ENCODE peak calls at places on chromosomes 11 and 22, in six cellular contexts. O is fibroblast of pulmonary artery, F is fibroblast of villous mesenchyme, H is OCI-LY7, R is foreskin fibroblast, U is thoracic aorta. E is an unnamed sample.

GRCh38 chr22:46813816-46814597 is 51.6 kb downstream of the TBC1D22A start:
- DNase-seq in H (no peak), O (peak; percentile 77), F (peak; percentile 27), R (peak; percentile 35), U (no peak), E (no peak)

GRCh38 chr11:28152743-28153142 is 44.6 kb downstream of the METTL15 start:
- DNase-seq in O (no peak), H (no peak), R (no peak), U (no peak), F (no peak), E (no peak)

GRCh38 chr11:26974068-26974790 is 19.7 kb upstream of the FIBIN start:
- DNase-seq in R (peak; percentile 58), U (no peak), H (no peak), O (no peak), F (peak; percentile 69), E (no peak)

GRCh38 chr11:118522571-118523072 is 4.7 kb upstream of the TTC36 start:
- DNase-seq in O (peak; percentile 57), R (no peak), F (peak; percentile 41), U (no peak), H (no peak), E (peak; percentile 26)

GRCh38 chr11:30758012-30758411 is 171.9 kb upstream of the MPPED2 start:
- DNase-seq in U (no peak), F (no peak), O (no peak), H (no peak), R (no peak), E (no peak)

GRCh38 chr11:61417670-61418069 is 12.1 kb downstream of the CPSF7 start:
- DNase-seq in H (no peak), U (no peak), O (peak; percentile 62), F (peak; percentile 63), R (no peak), E (no peak)

GRCh38 chr11:1473786-1474185 is 12.8 kb downstream of the MOB2 start:
- DNase-seq in H (no peak), U (no peak), R (no peak), F (no peak), O (no peak), E (no peak)

GRCh38 chr11:134276396-134277175 is 407 bp downstream of the GLB1L3 start:
- DNase-seq in U (no peak), O (no peak), R (no peak), F (no peak), H (no peak), E (no peak)

GRCh38 chr11:126109941-126110731 is 47.5 kb upstream of the CDON start:
- DNase-seq in U (peak; percentile 47), F (no peak), R (no peak), H (no peak), O (no peak), E (no peak)

GRCh38 chr11:115887316-115887715 is 383.1 kb upstream of the CADM1 start:
- DNase-seq in U (no peak), O (no peak), H (no peak), R (no peak), F (no peak), E (no peak)

GRCh38 chr11:68374531-68374930 is 62.1 kb downstream of the LRP5 start:
- DNase-seq in O (no peak), H (no peak), U (no peak), F (peak; percentile 56), R (no peak), E (no peak)

GRCh38 chr22:32801436-32802290 is at the start of gene TIMP3:
- DNase-seq in R (peak; percentile 79), F (peak; percentile 92), H (no peak), U (peak; percentile 47), O (peak; percentile 61), E (peak; percentile 66)

GRCh38 chr11:21839870-21840269 is 353.0 kb upstream of the ANO5 start:
- DNase-seq in U (no peak), O (no peak), H (no peak), F (no peak), R (no peak), E (no peak)

GRCh38 chr22:26712158-26712557 is 54.8 kb downstream of the MIAT start:
- DNase-seq in H (no peak), R (no peak), O (no peak), F (no peak), U (no peak), E (no peak)

GRCh38 chr11:93903989-93904388 is 53.6 kb upstream of the VSTM5 start:
- DNase-seq in R (no peak), O (no peak), U (no peak), H (no peak), F (no peak), E (peak; percentile 11)

GRCh38 chr22:45632791-45633515 is 38.7 kb upstream of the ATXN10 start:
- DNase-seq in U (no peak), F (no peak), H (no peak), O (peak; percentile 55), R (no peak), E (peak; percentile 43)

GRCh38 chr11:129849447-129850130 is 33.9 kb downstream of the TMEM45B start:
- DNase-seq in U (no peak), O (no peak), H (no peak), F (no peak), R (no peak), E (no peak)

GRCh38 chr11:127651175-127651887 is 650.8 kb upstream of the KIRREL3 start:
- DNase-seq in U (no peak), H (no peak), F (peak; percentile 4), R (peak; percentile 78), O (peak; percentile 39), E (peak; percentile 73)

GRCh38 chr22:48188211-48188845 is 1425.9 kb downstream of the TBC1D22A start:
- DNase-seq in H (no peak), O (no peak), F (no peak), U (no peak), R (no peak), E (no peak)

GRCh38 chr11:1445741-1446445 is 40.7 kb downstream of the MOB2 start:
- DNase-seq in H (no peak), R (peak; percentile 7), U (no peak), O (no peak), F (no peak), E (no peak)

GRCh38 chr11:62725686-62726085 is 1.6 kb downstream of the HNRNPUL2 start:
- DNase-seq in H (no peak), F (no peak), R (no peak), U (no peak), O (no peak), E (peak; percentile 24)

GRCh38 chr11:4191031-4191571 is 96.5 kb downstream of the RRM1 start:
- DNase-seq in H (no peak), U (peak; percentile 20), R (no peak), O (no peak), F (no peak), E (no peak)

GRCh38 chr22:23598805-23599518 is 18.9 kb upstream of the IGLL1 start:
- DNase-seq in U (no peak), O (no peak), F (no peak), R (no peak), H (no peak), E (no peak)

GRCh38 chr11:116865696-116866095 is 28.3 kb upstream of the APOA1 start:
- DNase-seq in O (peak; percentile 39), U (no peak), F (peak; percentile 83), R (peak; percentile 68), H (no peak), E (no peak)

GRCh38 chr22:49119551-49119952 is 708.1 kb downstream of the BRD1 start:
- DNase-seq in O (no peak), F (peak; percentile 1), R (no peak), U (peak; percentile 34), H (no peak), E (no peak)

GRCh38 chr11:122197055-122197987 is 81.3 kb upstream of the BLID start:
- DNase-seq in O (peak; percentile 96), F (peak; percentile 95), U (peak; percentile 86), H (no peak), R (peak; percentile 99), E (peak; percentile 96)

GRCh38 chr11:128630367-128631230 is 43.2 kb upstream of the ETS1 start:
- DNase-seq in U (peak; percentile 59), H (peak; percentile 95), O (peak; percentile 92), F (peak; percentile 87), R (peak; percentile 75), E (peak; percentile 60)

GRCh38 chr22:24984122-24984521 is 31.6 kb downstream of the KIAA1671 start:
- DNase-seq in O (no peak), F (no peak), H (no peak), R (no peak), U (no peak), E (no peak)

GRCh38 chr22:31244044-31244942 is 32.2 kb downstream of the LIMK2 start:
- DNase-seq in R (peak; percentile 60), O (peak; percentile 81), U (no peak), H (no peak), F (peak; percentile 91), E (peak; percentile 58)

GRCh38 chr11:38163526-38163925 is 1565.5 kb upstream of the RAG2 start:
- DNase-seq in F (no peak), O (no peak), U (no peak), R (no peak), H (no peak), E (no peak)

GRCh38 chr11:65043881-65044501 is 3.0 kb downstream of the SAC3D1 start:
- DNase-seq in R (peak; percentile 37), F (no peak), O (peak; percentile 31), H (no peak), U (no peak), E (peak; percentile 8)
- H3K4me3 ChIP-seq in R (no peak overlapping the region), F (no peak overlapping the region), O (no peak overlapping the region), H (no peak overlapping the region), U (no peak overlapping the region), E (no peak overlapping the region)

GRCh38 chr11:35412285-35412684 is 7.1 kb downstream of the SLC1A2 start:
- DNase-seq in F (no peak), O (peak; percentile 33), R (no peak), U (no peak), H (no peak), E (no peak)
- TF ChIP-seq CTCF in F (peak; percentile 43), O (peak; percentile 44), R (peak; percentile 44), U (no peak), H (peak; percentile 70), E (peak; percentile 37)

DNA sequence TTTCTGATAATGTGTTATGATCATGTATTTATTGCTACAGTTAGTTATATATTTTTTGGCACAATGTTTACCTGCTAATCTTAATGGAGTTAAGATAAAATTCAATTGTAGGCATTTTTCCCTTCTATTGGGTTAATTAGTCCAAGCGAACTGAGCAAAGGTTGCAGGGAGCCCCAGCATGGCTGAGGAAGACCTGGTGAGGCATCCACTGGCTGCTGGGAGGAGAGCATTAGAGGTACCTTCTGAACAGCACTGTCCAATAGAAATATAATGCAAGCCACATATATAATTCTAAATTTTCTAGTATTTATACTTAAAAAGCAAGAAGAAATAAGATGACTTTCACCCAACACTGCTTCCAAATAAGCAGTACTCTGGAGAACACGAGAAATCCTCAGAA is 689 bp upstream of the TMEM126A start:
- DNase-seq in U (no peak), R (no peak), H (no peak), O (no peak), F (no peak), E (no peak)
- H3K4me3 ChIP-seq in U (peak overlapping the region; percentile 79), R (peak overlapping the region; percentile 82), H (peak overlapping the region; percentile 74), O (peak overlapping the region; percentile 86), F (peak overlapping the region; percentile 85), E (peak overlapping the region; percentile 73)

DNA sequence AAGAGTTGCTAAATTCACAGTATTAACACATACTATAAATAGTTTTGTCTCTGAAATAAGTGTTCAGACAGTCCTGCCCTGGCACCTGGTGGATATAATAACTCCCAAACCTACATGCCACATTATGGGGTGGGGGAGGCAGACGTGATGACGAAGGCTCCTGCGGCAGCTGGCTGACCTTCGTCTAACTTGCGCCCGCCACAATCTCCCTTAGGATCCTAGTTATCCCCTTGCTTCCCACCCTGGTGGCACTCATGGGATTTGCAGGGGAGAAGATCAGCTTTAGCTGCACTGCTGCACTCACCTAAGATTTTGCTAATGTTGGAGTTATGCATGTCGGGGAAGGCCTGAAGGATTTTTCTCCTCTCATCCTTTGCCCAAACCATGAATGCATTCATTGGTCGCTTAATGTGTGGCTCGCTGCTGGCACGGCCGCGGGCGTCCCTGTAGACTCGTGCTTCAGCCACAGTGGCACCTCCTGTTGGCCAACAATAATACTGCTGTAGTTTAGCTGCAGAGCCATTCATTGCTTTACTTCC is 367.6 kb downstream of the SOX6 start:
- DNase-seq in F (peak; percentile 52), H (no peak), R (no peak), U (no peak), O (no peak), E (no peak)
- TF ChIP-seq CTCF in F (peak; percentile 35), H (no peak), R (no peak), U (peak; percentile 20), O (no peak), E (peak; percentile 22)

E was measured in mammary epithelial cell.